ENCODE peak calls at places on chromosomes 1 and 21, in four cellular contexts. U is K562, J is HepG2, C is Panc1. Y is an unnamed sample.

GRCh38 chr1:246837418-246838117 is 94.2 kb downstream of the AHCTF1 start:
- DNase-seq in U (no peak), C (no peak), J (no peak), Y (no peak)

GRCh38 chr1:13813398-13814012 is 113.5 kb downstream of the PRDM2 start:
- DNase-seq in J (no peak), U (peak), C (no peak), Y (no peak)

GRCh38 chr1:44289530-44289929 is 65.5 kb downstream of the ERI3 start:
- DNase-seq in J (no peak), U (no peak), C (no peak), Y (no peak)

GRCh38 chr1:89633745-89634625 is 1.1 kb downstream of the LRRC8C start:
- DNase-seq in U (peak), C (no peak), J (no peak), Y (no peak)

GRCh38 chr1:193070395-193070753 is 11.0 kb downstream of the RO60 start:
- DNase-seq in C (no peak), J (no peak), U (peak), Y (no peak)

GRCh38 chr1:194378517-194378916 is 1192.1 kb upstream of the B3GALT2 start:
- DNase-seq in J (no peak), C (no peak), U (no peak), Y (no peak)

GRCh38 chr1:183114441-183114840 is 71.6 kb upstream of the LAMC2 start:
- DNase-seq in U (no peak), J (no peak), C (no peak), Y (no peak)

GRCh38 chr1:93980320-93980744 is 71.1 kb upstream of the GCLM start:
- DNase-seq in C (no peak), J (peak), U (peak), Y (no peak)

GRCh38 chr1:7473223-7474142 is 297.6 kb upstream of the VAMP3 start:
- DNase-seq in U (no peak), J (no peak), C (no peak), Y (no peak)

GRCh38 chr1:55735110-55735509 is 519.9 kb upstream of the USP24 start:
- DNase-seq in U (no peak), J (no peak), C (no peak), Y (no peak)

GRCh38 chr1:248853668-248854375 is 5.1 kb downstream of the ZNF692 start:
- DNase-seq in J (no peak), U (no peak), C (no peak), Y (no peak)

GRCh38 chr21:32717851-32718316 is 9.9 kb downstream of the SYNJ1 start:
- DNase-seq in J (no peak), U (no peak), C (no peak), Y (no peak)

GRCh38 chr1:46804926-46805325 is 6.1 kb downstream of the CYP4B1 start:
- DNase-seq in C (no peak), U (no peak), J (no peak), Y (no peak)
- TF ChIP-seq TCF7L2 in C (no peak), U (no peak), J (no peak), Y (no peak)

GRCh38 chr21:14685568-14685967 is 139.5 kb upstream of the SAMSN1 start:
- DNase-seq in U (no peak), J (no peak), C (no peak), Y (no peak)

GRCh38 chr21:14683021-14683420 is 136.9 kb upstream of the SAMSN1 start:
- DNase-seq in C (no peak), J (no peak), U (no peak), Y (no peak)

GRCh38 chr21:14686466-14687276 is 140.6 kb upstream of the SAMSN1 start:
- DNase-seq in J (no peak), C (no peak), U (no peak), Y (no peak)

GRCh38 chr21:14687277-14687642 is 141.1 kb upstream of the SAMSN1 start:
- DNase-seq in C (no peak), U (no peak), J (no peak), Y (no peak)

GRCh38 chr21:14684071-14684470 is 138.0 kb upstream of the SAMSN1 start:
- DNase-seq in C (no peak), U (no peak), J (no peak), Y (no peak)
- TF ChIP-seq TCF7L2 in C (no peak), U (no peak), J (no peak), Y (no peak)

GRCh38 chr1:157114183-157115121 is 14.8 kb upstream of the ETV3L start:
- DNase-seq in C (no peak), U (no peak), J (no peak), Y (no peak)

GRCh38 chr1:157117527-157118057 is 18.0 kb upstream of the ETV3L start:
- DNase-seq in J (no peak), C (no peak), U (no peak), Y (no peak)

GRCh38 chr1:157116735-157117103 is 17.1 kb upstream of the ETV3L start:
- DNase-seq in C (no peak), J (no peak), U (no peak), Y (no peak)

GRCh38 chr1:157115429-157115838 is 15.8 kb upstream of the ETV3L start:
- DNase-seq in C (no peak), U (no peak), J (no peak), Y (no peak)

DNA sequence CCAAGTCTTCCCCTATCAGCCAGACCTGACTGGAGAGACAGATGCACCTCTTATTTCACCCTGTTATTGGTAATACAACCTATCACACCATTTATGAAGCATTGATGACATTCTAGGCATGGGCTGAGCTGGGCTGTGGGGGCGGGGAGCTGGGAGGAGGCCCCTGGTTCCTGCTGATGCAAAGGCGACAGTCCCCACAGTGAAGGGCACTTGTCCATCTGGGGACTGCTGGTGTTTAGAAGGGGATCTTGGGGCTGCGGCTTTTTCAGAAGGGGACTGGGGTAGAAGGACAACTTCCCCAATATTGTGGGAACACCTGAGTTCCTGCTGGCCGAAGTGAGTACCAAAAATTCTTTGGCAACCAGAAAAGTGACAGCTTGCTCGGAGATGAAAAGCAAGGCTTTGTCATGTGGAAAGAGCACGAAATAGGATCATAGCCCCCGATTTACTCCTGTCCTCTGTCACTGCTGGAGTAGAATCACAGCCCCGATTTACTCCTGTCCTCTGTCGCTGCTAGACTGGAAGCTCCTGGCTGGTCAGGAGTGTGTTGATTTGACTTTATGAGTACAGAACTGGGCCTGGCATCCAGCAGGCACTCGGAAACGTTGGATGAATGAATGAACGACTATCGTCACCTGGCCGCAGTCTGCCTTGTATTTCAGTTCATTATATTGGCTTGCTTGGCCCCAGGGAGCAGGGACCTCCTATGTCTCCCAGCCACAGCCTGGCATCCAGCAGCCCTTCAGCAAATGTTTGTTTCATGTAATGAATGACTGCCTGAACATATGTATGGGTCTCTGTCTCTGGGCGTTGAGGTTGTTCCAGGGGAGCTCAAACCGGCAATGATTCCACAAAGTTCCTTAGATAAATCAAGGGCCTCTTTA is 16.5 kb upstream of the ETV3L start:
- DNase-seq in J (no peak), U (no peak), C (no peak), Y (no peak)
- TF ChIP-seq TCF7L2 in J (no peak), U (no peak), C (no peak), Y (no peak)

GRCh38 chr1:17293681-17294415 is 14.1 kb upstream of the PADI4 start:
- DNase-seq in J (no peak), C (no peak), U (no peak), Y (no peak)
- TF ChIP-seq TCF7L2 in J (no peak), C (no peak), U (no peak), Y (no peak)

DNA sequence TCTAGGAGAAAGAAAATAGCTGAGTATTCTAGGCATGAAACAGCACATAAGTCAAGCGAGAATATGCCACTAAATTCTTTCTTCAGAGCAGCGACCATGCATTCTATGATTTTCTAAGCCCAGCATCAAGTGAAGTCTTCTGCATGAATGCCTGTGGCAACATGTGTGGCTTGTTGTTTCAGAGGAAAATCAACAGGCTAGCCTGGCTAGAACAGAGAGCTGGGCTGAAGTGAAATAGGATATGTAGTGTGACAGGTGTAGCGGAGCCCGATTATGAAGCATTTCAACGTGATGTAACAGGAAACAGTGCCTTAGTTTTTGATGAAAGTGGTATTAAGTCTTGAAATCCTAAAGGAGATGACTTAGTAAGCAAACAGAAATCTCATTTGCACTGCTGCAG is 7.0 kb downstream of the CSDE1 start:
- DNase-seq in U (no peak), J (no peak), C (no peak), Y (no peak)
- TF ChIP-seq TCF7L2 in U (no peak), J (no peak), C (no peak), Y (no peak)